ENCODE peak calls at places on chromosomes 4 and X, in eight cellular contexts. One of them, this sample, is unnamed.

GRCh38 chr4:155999743-156000142 is 46.1 kb upstream of the CTSO start:
- DNase-seq in bronchial epithelial cell: no peak
- DNase-seq in stimulated activated CD8-positive, alpha-beta memory T cell treated with anti-CD3 and anti-CD28 coated beads, Interleukin-7, amount 100 ng/mL, for 1 hour: no peak
- DNase-seq in H54: no peak
- DNase-seq in stimulated activated CD4-positive, alpha-beta T cell treated with anti-CD3 and anti-CD28 coated beads, Interleukin-12 subunit alpha, Interleukin-12 subunit beta, amount 100 ng/mL, for 4 hours: no peak
- DNase-seq in activated CD8-positive, alpha-beta T cell treated with anti-CD3 and anti-CD28 coated beads, Interleukin-2, amount 10 ng/mL, durations not matched to agents 7 days and 5 days: no peak
- DNase-seq in AG04449: no peak
- DNase-seq in cardiac fibroblast: peak
- DNase-seq in this sample: peak

GRCh38 chr4:8173641-8174242 is 15.1 kb upstream of the ABLIM2 start:
- DNase-seq in bronchial epithelial cell: no peak
- DNase-seq in stimulated activated CD8-positive, alpha-beta memory T cell treated with anti-CD3 and anti-CD28 coated beads, Interleukin-7, amount 100 ng/mL, for 1 hour: no peak
- DNase-seq in H54: no peak
- DNase-seq in stimulated activated CD4-positive, alpha-beta T cell treated with anti-CD3 and anti-CD28 coated beads, Interleukin-12 subunit alpha, Interleukin-12 subunit beta, amount 100 ng/mL, for 4 hours: no peak
- DNase-seq in activated CD8-positive, alpha-beta T cell treated with anti-CD3 and anti-CD28 coated beads, Interleukin-2, amount 10 ng/mL, durations not matched to agents 7 days and 5 days: no peak
- DNase-seq in AG04449: no peak
- DNase-seq in cardiac fibroblast: no peak
- DNase-seq in this sample: no peak

GRCh38 chrX:104806346-104806745 is 240.3 kb downstream of the IL1RAPL2 start:
- DNase-seq in bronchial epithelial cell: no peak
- DNase-seq in stimulated activated CD8-positive, alpha-beta memory T cell treated with anti-CD3 and anti-CD28 coated beads, Interleukin-7, amount 100 ng/mL, for 1 hour: no peak
- DNase-seq in H54: no peak
- DNase-seq in stimulated activated CD4-positive, alpha-beta T cell treated with anti-CD3 and anti-CD28 coated beads, Interleukin-12 subunit alpha, Interleukin-12 subunit beta, amount 100 ng/mL, for 4 hours: no peak
- DNase-seq in activated CD8-positive, alpha-beta T cell treated with anti-CD3 and anti-CD28 coated beads, Interleukin-2, amount 10 ng/mL, durations not matched to agents 7 days and 5 days: no peak
- DNase-seq in AG04449: no peak
- DNase-seq in cardiac fibroblast: no peak
- DNase-seq in this sample: peak

GRCh38 chr4:110527156-110527555 is 51.2 kb downstream of the ENPEP start:
- DNase-seq in bronchial epithelial cell: no peak
- DNase-seq in stimulated activated CD8-positive, alpha-beta memory T cell treated with anti-CD3 and anti-CD28 coated beads, Interleukin-7, amount 100 ng/mL, for 1 hour: no peak
- DNase-seq in H54: no peak
- DNase-seq in stimulated activated CD4-positive, alpha-beta T cell treated with anti-CD3 and anti-CD28 coated beads, Interleukin-12 subunit alpha, Interleukin-12 subunit beta, amount 100 ng/mL, for 4 hours: no peak
- DNase-seq in activated CD8-positive, alpha-beta T cell treated with anti-CD3 and anti-CD28 coated beads, Interleukin-2, amount 10 ng/mL, durations not matched to agents 7 days and 5 days: peak
- DNase-seq in AG04449: no peak
- DNase-seq in cardiac fibroblast: no peak
- DNase-seq in this sample: no peak

GRCh38 chr4:109462802-109463201 is 29.2 kb downstream of the SEC24B start:
- DNase-seq in bronchial epithelial cell: peak
- DNase-seq in stimulated activated CD8-positive, alpha-beta memory T cell treated with anti-CD3 and anti-CD28 coated beads, Interleukin-7, amount 100 ng/mL, for 1 hour: no peak
- DNase-seq in H54: no peak
- DNase-seq in stimulated activated CD4-positive, alpha-beta T cell treated with anti-CD3 and anti-CD28 coated beads, Interleukin-12 subunit alpha, Interleukin-12 subunit beta, amount 100 ng/mL, for 4 hours: no peak
- DNase-seq in activated CD8-positive, alpha-beta T cell treated with anti-CD3 and anti-CD28 coated beads, Interleukin-2, amount 10 ng/mL, durations not matched to agents 7 days and 5 days: no peak
- DNase-seq in AG04449: no peak
- DNase-seq in cardiac fibroblast: peak
- DNase-seq in this sample: no peak

GRCh38 chr4:128295255-128295654 is 7.6 kb upstream of the PGRMC2 start:
- DNase-seq in bronchial epithelial cell: no peak
- DNase-seq in stimulated activated CD8-positive, alpha-beta memory T cell treated with anti-CD3 and anti-CD28 coated beads, Interleukin-7, amount 100 ng/mL, for 1 hour: no peak
- DNase-seq in H54: no peak
- DNase-seq in stimulated activated CD4-positive, alpha-beta T cell treated with anti-CD3 and anti-CD28 coated beads, Interleukin-12 subunit alpha, Interleukin-12 subunit beta, amount 100 ng/mL, for 4 hours: no peak
- DNase-seq in activated CD8-positive, alpha-beta T cell treated with anti-CD3 and anti-CD28 coated beads, Interleukin-2, amount 10 ng/mL, durations not matched to agents 7 days and 5 days: no peak
- DNase-seq in AG04449: no peak
- DNase-seq in cardiac fibroblast: no peak
- DNase-seq in this sample: no peak

GRCh38 chrX:151039351-151039750 is 56.2 kb downstream of the HMGB3 start:
- DNase-seq in bronchial epithelial cell: no peak
- DNase-seq in stimulated activated CD8-positive, alpha-beta memory T cell treated with anti-CD3 and anti-CD28 coated beads, Interleukin-7, amount 100 ng/mL, for 1 hour: no peak
- DNase-seq in H54: no peak
- DNase-seq in stimulated activated CD4-positive, alpha-beta T cell treated with anti-CD3 and anti-CD28 coated beads, Interleukin-12 subunit alpha, Interleukin-12 subunit beta, amount 100 ng/mL, for 4 hours: no peak
- DNase-seq in activated CD8-positive, alpha-beta T cell treated with anti-CD3 and anti-CD28 coated beads, Interleukin-2, amount 10 ng/mL, durations not matched to agents 7 days and 5 days: no peak
- DNase-seq in AG04449: no peak
- DNase-seq in cardiac fibroblast: no peak
- DNase-seq in this sample: no peak

GRCh38 chrX:12974797-12975669 is at the start of gene TMSB4X:
- DNase-seq in bronchial epithelial cell: peak
- DNase-seq in stimulated activated CD8-positive, alpha-beta memory T cell treated with anti-CD3 and anti-CD28 coated beads, Interleukin-7, amount 100 ng/mL, for 1 hour: peak
- DNase-seq in H54: no peak
- DNase-seq in stimulated activated CD4-positive, alpha-beta T cell treated with anti-CD3 and anti-CD28 coated beads, Interleukin-12 subunit alpha, Interleukin-12 subunit beta, amount 100 ng/mL, for 4 hours: peak
- DNase-seq in activated CD8-positive, alpha-beta T cell treated with anti-CD3 and anti-CD28 coated beads, Interleukin-2, amount 10 ng/mL, durations not matched to agents 7 days and 5 days: peak
- DNase-seq in AG04449: no peak
- DNase-seq in cardiac fibroblast: peak
- DNase-seq in this sample: peak

GRCh38 chr4:76108467-76109181 is 34.1 kb downstream of the ART3 start:
- DNase-seq in bronchial epithelial cell: peak
- DNase-seq in stimulated activated CD8-positive, alpha-beta memory T cell treated with anti-CD3 and anti-CD28 coated beads, Interleukin-7, amount 100 ng/mL, for 1 hour: no peak
- DNase-seq in H54: no peak
- DNase-seq in stimulated activated CD4-positive, alpha-beta T cell treated with anti-CD3 and anti-CD28 coated beads, Interleukin-12 subunit alpha, Interleukin-12 subunit beta, amount 100 ng/mL, for 4 hours: no peak
- DNase-seq in activated CD8-positive, alpha-beta T cell treated with anti-CD3 and anti-CD28 coated beads, Interleukin-2, amount 10 ng/mL, durations not matched to agents 7 days and 5 days: no peak
- DNase-seq in AG04449: no peak
- DNase-seq in cardiac fibroblast: peak
- DNase-seq in this sample: peak

GRCh38 chr4:12053951-12054350 is 625.3 kb upstream of the HS3ST1 start:
- DNase-seq in bronchial epithelial cell: no peak
- DNase-seq in stimulated activated CD8-positive, alpha-beta memory T cell treated with anti-CD3 and anti-CD28 coated beads, Interleukin-7, amount 100 ng/mL, for 1 hour: no peak
- DNase-seq in H54: no peak
- DNase-seq in stimulated activated CD4-positive, alpha-beta T cell treated with anti-CD3 and anti-CD28 coated beads, Interleukin-12 subunit alpha, Interleukin-12 subunit beta, amount 100 ng/mL, for 4 hours: no peak
- DNase-seq in activated CD8-positive, alpha-beta T cell treated with anti-CD3 and anti-CD28 coated beads, Interleukin-2, amount 10 ng/mL, durations not matched to agents 7 days and 5 days: no peak
- DNase-seq in AG04449: no peak
- DNase-seq in cardiac fibroblast: peak
- DNase-seq in this sample: no peak

GRCh38 chr4:79015406-79015805 is 76.2 kb upstream of the PAQR3 start:
- DNase-seq in bronchial epithelial cell: no peak
- DNase-seq in stimulated activated CD8-positive, alpha-beta memory T cell treated with anti-CD3 and anti-CD28 coated beads, Interleukin-7, amount 100 ng/mL, for 1 hour: no peak
- DNase-seq in H54: no peak
- DNase-seq in stimulated activated CD4-positive, alpha-beta T cell treated with anti-CD3 and anti-CD28 coated beads, Interleukin-12 subunit alpha, Interleukin-12 subunit beta, amount 100 ng/mL, for 4 hours: no peak
- DNase-seq in activated CD8-positive, alpha-beta T cell treated with anti-CD3 and anti-CD28 coated beads, Interleukin-2, amount 10 ng/mL, durations not matched to agents 7 days and 5 days: no peak
- DNase-seq in AG04449: no peak
- DNase-seq in cardiac fibroblast: no peak
- DNase-seq in this sample: no peak

GRCh38 chrX:21408324-21408723 is 34.1 kb downstream of the CNKSR2 start:
- DNase-seq in bronchial epithelial cell: no peak
- DNase-seq in stimulated activated CD8-positive, alpha-beta memory T cell treated with anti-CD3 and anti-CD28 coated beads, Interleukin-7, amount 100 ng/mL, for 1 hour: no peak
- DNase-seq in H54: no peak
- DNase-seq in stimulated activated CD4-positive, alpha-beta T cell treated with anti-CD3 and anti-CD28 coated beads, Interleukin-12 subunit alpha, Interleukin-12 subunit beta, amount 100 ng/mL, for 4 hours: no peak
- DNase-seq in activated CD8-positive, alpha-beta T cell treated with anti-CD3 and anti-CD28 coated beads, Interleukin-2, amount 10 ng/mL, durations not matched to agents 7 days and 5 days: no peak
- DNase-seq in AG04449: no peak
- DNase-seq in cardiac fibroblast: no peak
- DNase-seq in this sample: peak

GRCh38 chr4:81826817-81827424 is 355.2 kb upstream of the RASGEF1B start:
- DNase-seq in bronchial epithelial cell: no peak
- DNase-seq in stimulated activated CD8-positive, alpha-beta memory T cell treated with anti-CD3 and anti-CD28 coated beads, Interleukin-7, amount 100 ng/mL, for 1 hour: no peak
- DNase-seq in H54: no peak
- DNase-seq in stimulated activated CD4-positive, alpha-beta T cell treated with anti-CD3 and anti-CD28 coated beads, Interleukin-12 subunit alpha, Interleukin-12 subunit beta, amount 100 ng/mL, for 4 hours: no peak
- DNase-seq in activated CD8-positive, alpha-beta T cell treated with anti-CD3 and anti-CD28 coated beads, Interleukin-2, amount 10 ng/mL, durations not matched to agents 7 days and 5 days: no peak
- DNase-seq in AG04449: no peak
- DNase-seq in cardiac fibroblast: no peak
- DNase-seq in this sample: no peak

GRCh38 chr4:87865960-87866598 is 33.3 kb downstream of the MEPE start:
- DNase-seq in bronchial epithelial cell: peak
- DNase-seq in stimulated activated CD8-positive, alpha-beta memory T cell treated with anti-CD3 and anti-CD28 coated beads, Interleukin-7, amount 100 ng/mL, for 1 hour: no peak
- DNase-seq in H54: no peak
- DNase-seq in stimulated activated CD4-positive, alpha-beta T cell treated with anti-CD3 and anti-CD28 coated beads, Interleukin-12 subunit alpha, Interleukin-12 subunit beta, amount 100 ng/mL, for 4 hours: no peak
- DNase-seq in activated CD8-positive, alpha-beta T cell treated with anti-CD3 and anti-CD28 coated beads, Interleukin-2, amount 10 ng/mL, durations not matched to agents 7 days and 5 days: no peak
- DNase-seq in AG04449: peak
- DNase-seq in cardiac fibroblast: peak
- DNase-seq in this sample: peak

GRCh38 chr4:38982356-38983095 is 49.7 kb downstream of the TMEM156 start:
- DNase-seq in bronchial epithelial cell: no peak
- DNase-seq in stimulated activated CD8-positive, alpha-beta memory T cell treated with anti-CD3 and anti-CD28 coated beads, Interleukin-7, amount 100 ng/mL, for 1 hour: no peak
- DNase-seq in H54: no peak
- DNase-seq in stimulated activated CD4-positive, alpha-beta T cell treated with anti-CD3 and anti-CD28 coated beads, Interleukin-12 subunit alpha, Interleukin-12 subunit beta, amount 100 ng/mL, for 4 hours: no peak
- DNase-seq in activated CD8-positive, alpha-beta T cell treated with anti-CD3 and anti-CD28 coated beads, Interleukin-2, amount 10 ng/mL, durations not matched to agents 7 days and 5 days: no peak
- DNase-seq in AG04449: no peak
- DNase-seq in cardiac fibroblast: peak
- DNase-seq in this sample: no peak

GRCh38 chr4:176320340-176320975 is 692 bp downstream of the SPCS3 start:
- DNase-seq in bronchial epithelial cell: peak
- DNase-seq in stimulated activated CD8-positive, alpha-beta memory T cell treated with anti-CD3 and anti-CD28 coated beads, Interleukin-7, amount 100 ng/mL, for 1 hour: peak
- DNase-seq in H54: peak
- DNase-seq in stimulated activated CD4-positive, alpha-beta T cell treated with anti-CD3 and anti-CD28 coated beads, Interleukin-12 subunit alpha, Interleukin-12 subunit beta, amount 100 ng/mL, for 4 hours: peak
- DNase-seq in activated CD8-positive, alpha-beta T cell treated with anti-CD3 and anti-CD28 coated beads, Interleukin-2, amount 10 ng/mL, durations not matched to agents 7 days and 5 days: peak
- DNase-seq in AG04449: no peak
- DNase-seq in cardiac fibroblast: peak
- DNase-seq in this sample: peak

GRCh38 chr4:182938213-182938645 is 21.0 kb upstream of the DCTD start:
- DNase-seq in bronchial epithelial cell: peak
- DNase-seq in stimulated activated CD8-positive, alpha-beta memory T cell treated with anti-CD3 and anti-CD28 coated beads, Interleukin-7, amount 100 ng/mL, for 1 hour: peak
- DNase-seq in H54: peak
- DNase-seq in stimulated activated CD4-positive, alpha-beta T cell treated with anti-CD3 and anti-CD28 coated beads, Interleukin-12 subunit alpha, Interleukin-12 subunit beta, amount 100 ng/mL, for 4 hours: peak
- DNase-seq in activated CD8-positive, alpha-beta T cell treated with anti-CD3 and anti-CD28 coated beads, Interleukin-2, amount 10 ng/mL, durations not matched to agents 7 days and 5 days: peak
- DNase-seq in AG04449: no peak
- DNase-seq in cardiac fibroblast: peak
- DNase-seq in this sample: peak

GRCh38 chr4:147354271-147354670 is 126.6 kb upstream of the EDNRA start:
- DNase-seq in bronchial epithelial cell: no peak
- DNase-seq in stimulated activated CD8-positive, alpha-beta memory T cell treated with anti-CD3 and anti-CD28 coated beads, Interleukin-7, amount 100 ng/mL, for 1 hour: no peak
- DNase-seq in H54: no peak
- DNase-seq in stimulated activated CD4-positive, alpha-beta T cell treated with anti-CD3 and anti-CD28 coated beads, Interleukin-12 subunit alpha, Interleukin-12 subunit beta, amount 100 ng/mL, for 4 hours: no peak
- DNase-seq in activated CD8-positive, alpha-beta T cell treated with anti-CD3 and anti-CD28 coated beads, Interleukin-2, amount 10 ng/mL, durations not matched to agents 7 days and 5 days: no peak
- DNase-seq in AG04449: no peak
- DNase-seq in cardiac fibroblast: no peak
- DNase-seq in this sample: no peak

GRCh38 chrX:37701588-37701987 is 16.0 kb downstream of the XK start:
- DNase-seq in bronchial epithelial cell: no peak
- DNase-seq in stimulated activated CD8-positive, alpha-beta memory T cell treated with anti-CD3 and anti-CD28 coated beads, Interleukin-7, amount 100 ng/mL, for 1 hour: no peak
- DNase-seq in H54: no peak
- DNase-seq in stimulated activated CD4-positive, alpha-beta T cell treated with anti-CD3 and anti-CD28 coated beads, Interleukin-12 subunit alpha, Interleukin-12 subunit beta, amount 100 ng/mL, for 4 hours: no peak
- DNase-seq in activated CD8-positive, alpha-beta T cell treated with anti-CD3 and anti-CD28 coated beads, Interleukin-2, amount 10 ng/mL, durations not matched to agents 7 days and 5 days: no peak
- DNase-seq in AG04449: no peak
- DNase-seq in cardiac fibroblast: no peak
- DNase-seq in this sample: no peak

GRCh38 chr4:182862166-182862875 is 54.9 kb downstream of the DCTD start:
- DNase-seq in bronchial epithelial cell: no peak
- DNase-seq in stimulated activated CD8-positive, alpha-beta memory T cell treated with anti-CD3 and anti-CD28 coated beads, Interleukin-7, amount 100 ng/mL, for 1 hour: no peak
- DNase-seq in H54: no peak
- DNase-seq in stimulated activated CD4-positive, alpha-beta T cell treated with anti-CD3 and anti-CD28 coated beads, Interleukin-12 subunit alpha, Interleukin-12 subunit beta, amount 100 ng/mL, for 4 hours: no peak
- DNase-seq in activated CD8-positive, alpha-beta T cell treated with anti-CD3 and anti-CD28 coated beads, Interleukin-2, amount 10 ng/mL, durations not matched to agents 7 days and 5 days: no peak
- DNase-seq in AG04449: no peak
- DNase-seq in cardiac fibroblast: no peak
- DNase-seq in this sample: no peak

GRCh38 chrX:20080277-20080676 is 36.4 kb downstream of the MAP7D2 start:
- DNase-seq in bronchial epithelial cell: no peak
- DNase-seq in stimulated activated CD8-positive, alpha-beta memory T cell treated with anti-CD3 and anti-CD28 coated beads, Interleukin-7, amount 100 ng/mL, for 1 hour: no peak
- DNase-seq in H54: no peak
- DNase-seq in stimulated activated CD4-positive, alpha-beta T cell treated with anti-CD3 and anti-CD28 coated beads, Interleukin-12 subunit alpha, Interleukin-12 subunit beta, amount 100 ng/mL, for 4 hours: no peak
- DNase-seq in activated CD8-positive, alpha-beta T cell treated with anti-CD3 and anti-CD28 coated beads, Interleukin-2, amount 10 ng/mL, durations not matched to agents 7 days and 5 days: no peak
- DNase-seq in AG04449: no peak
- DNase-seq in cardiac fibroblast: no peak
- DNase-seq in this sample: no peak

GRCh38 chr4:23906839-23907238 is 17.0 kb upstream of the PPARGC1A start:
- DNase-seq in bronchial epithelial cell: no peak
- DNase-seq in stimulated activated CD8-positive, alpha-beta memory T cell treated with anti-CD3 and anti-CD28 coated beads, Interleukin-7, amount 100 ng/mL, for 1 hour: no peak
- DNase-seq in H54: no peak
- DNase-seq in stimulated activated CD4-positive, alpha-beta T cell treated with anti-CD3 and anti-CD28 coated beads, Interleukin-12 subunit alpha, Interleukin-12 subunit beta, amount 100 ng/mL, for 4 hours: no peak
- DNase-seq in activated CD8-positive, alpha-beta T cell treated with anti-CD3 and anti-CD28 coated beads, Interleukin-2, amount 10 ng/mL, durations not matched to agents 7 days and 5 days: no peak
- DNase-seq in AG04449: no peak
- DNase-seq in cardiac fibroblast: no peak
- DNase-seq in this sample: no peak

GRCh38 chrX:155767101-155767878 is 113.9 kb upstream of the VAMP7 start:
- DNase-seq in bronchial epithelial cell: peak
- DNase-seq in stimulated activated CD8-positive, alpha-beta memory T cell treated with anti-CD3 and anti-CD28 coated beads, Interleukin-7, amount 100 ng/mL, for 1 hour: no peak
- DNase-seq in H54: peak
- DNase-seq in stimulated activated CD4-positive, alpha-beta T cell treated with anti-CD3 and anti-CD28 coated beads, Interleukin-12 subunit alpha, Interleukin-12 subunit beta, amount 100 ng/mL, for 4 hours: peak
- DNase-seq in activated CD8-positive, alpha-beta T cell treated with anti-CD3 and anti-CD28 coated beads, Interleukin-2, amount 10 ng/mL, durations not matched to agents 7 days and 5 days: peak
- DNase-seq in AG04449: peak
- DNase-seq in cardiac fibroblast: peak
- DNase-seq in this sample: peak

GRCh38 chr4:68288046-68288740 is 42.7 kb upstream of the TMPRSS11B start:
- DNase-seq in bronchial epithelial cell: no peak
- DNase-seq in stimulated activated CD8-positive, alpha-beta memory T cell treated with anti-CD3 and anti-CD28 coated beads, Interleukin-7, amount 100 ng/mL, for 1 hour: no peak
- DNase-seq in H54: no peak
- DNase-seq in stimulated activated CD4-positive, alpha-beta T cell treated with anti-CD3 and anti-CD28 coated beads, Interleukin-12 subunit alpha, Interleukin-12 subunit beta, amount 100 ng/mL, for 4 hours: no peak
- DNase-seq in activated CD8-positive, alpha-beta T cell treated with anti-CD3 and anti-CD28 coated beads, Interleukin-2, amount 10 ng/mL, durations not matched to agents 7 days and 5 days: no peak
- DNase-seq in AG04449: no peak
- DNase-seq in cardiac fibroblast: no peak
- DNase-seq in this sample: no peak

GRCh38 chr4:170139764-170140163 is 50.0 kb upstream of the AADAT start:
- DNase-seq in bronchial epithelial cell: peak
- DNase-seq in stimulated activated CD8-positive, alpha-beta memory T cell treated with anti-CD3 and anti-CD28 coated beads, Interleukin-7, amount 100 ng/mL, for 1 hour: no peak
- DNase-seq in H54: no peak
- DNase-seq in stimulated activated CD4-positive, alpha-beta T cell treated with anti-CD3 and anti-CD28 coated beads, Interleukin-12 subunit alpha, Interleukin-12 subunit beta, amount 100 ng/mL, for 4 hours: no peak
- DNase-seq in activated CD8-positive, alpha-beta T cell treated with anti-CD3 and anti-CD28 coated beads, Interleukin-2, amount 10 ng/mL, durations not matched to agents 7 days and 5 days: no peak
- DNase-seq in AG04449: peak
- DNase-seq in cardiac fibroblast: peak
- DNase-seq in this sample: peak

GRCh38 chrX:96707829-96708228 is 23.2 kb downstream of the DIAPH2 start:
- DNase-seq in bronchial epithelial cell: no peak
- DNase-seq in stimulated activated CD8-positive, alpha-beta memory T cell treated with anti-CD3 and anti-CD28 coated beads, Interleukin-7, amount 100 ng/mL, for 1 hour: no peak
- DNase-seq in H54: no peak
- DNase-seq in stimulated activated CD4-positive, alpha-beta T cell treated with anti-CD3 and anti-CD28 coated beads, Interleukin-12 subunit alpha, Interleukin-12 subunit beta, amount 100 ng/mL, for 4 hours: no peak
- DNase-seq in activated CD8-positive, alpha-beta T cell treated with anti-CD3 and anti-CD28 coated beads, Interleukin-2, amount 10 ng/mL, durations not matched to agents 7 days and 5 days: no peak
- DNase-seq in AG04449: no peak
- DNase-seq in cardiac fibroblast: no peak
- DNase-seq in this sample: no peak

GRCh38 chrX:140764401-140764919 is 54.9 kb downstream of the LINC00632 start:
- DNase-seq in bronchial epithelial cell: no peak
- DNase-seq in stimulated activated CD8-positive, alpha-beta memory T cell treated with anti-CD3 and anti-CD28 coated beads, Interleukin-7, amount 100 ng/mL, for 1 hour: no peak
- DNase-seq in H54: peak
- DNase-seq in stimulated activated CD4-positive, alpha-beta T cell treated with anti-CD3 and anti-CD28 coated beads, Interleukin-12 subunit alpha, Interleukin-12 subunit beta, amount 100 ng/mL, for 4 hours: no peak
- DNase-seq in activated CD8-positive, alpha-beta T cell treated with anti-CD3 and anti-CD28 coated beads, Interleukin-2, amount 10 ng/mL, durations not matched to agents 7 days and 5 days: no peak
- DNase-seq in AG04449: no peak
- DNase-seq in cardiac fibroblast: peak
- DNase-seq in this sample: peak

GRCh38 chr4:124167602-124168001 is 544.9 kb downstream of the ANKRD50 start:
- DNase-seq in bronchial epithelial cell: no peak
- DNase-seq in stimulated activated CD8-positive, alpha-beta memory T cell treated with anti-CD3 and anti-CD28 coated beads, Interleukin-7, amount 100 ng/mL, for 1 hour: no peak
- DNase-seq in H54: peak
- DNase-seq in stimulated activated CD4-positive, alpha-beta T cell treated with anti-CD3 and anti-CD28 coated beads, Interleukin-12 subunit alpha, Interleukin-12 subunit beta, amount 100 ng/mL, for 4 hours: no peak
- DNase-seq in activated CD8-positive, alpha-beta T cell treated with anti-CD3 and anti-CD28 coated beads, Interleukin-2, amount 10 ng/mL, durations not matched to agents 7 days and 5 days: no peak
- DNase-seq in AG04449: no peak
- DNase-seq in cardiac fibroblast: no peak
- DNase-seq in this sample: no peak

GRCh38 chrX:77622233-77622632 is 163.8 kb downstream of the ATRX start:
- DNase-seq in bronchial epithelial cell: no peak
- DNase-seq in stimulated activated CD8-positive, alpha-beta memory T cell treated with anti-CD3 and anti-CD28 coated beads, Interleukin-7, amount 100 ng/mL, for 1 hour: no peak
- DNase-seq in H54: no peak
- DNase-seq in stimulated activated CD4-positive, alpha-beta T cell treated with anti-CD3 and anti-CD28 coated beads, Interleukin-12 subunit alpha, Interleukin-12 subunit beta, amount 100 ng/mL, for 4 hours: no peak
- DNase-seq in activated CD8-positive, alpha-beta T cell treated with anti-CD3 and anti-CD28 coated beads, Interleukin-2, amount 10 ng/mL, durations not matched to agents 7 days and 5 days: no peak
- DNase-seq in AG04449: no peak
- DNase-seq in cardiac fibroblast: no peak
- DNase-seq in this sample: peak

GRCh38 chr4:27366424-27366823 is 505.8 kb downstream of the STIM2 start:
- DNase-seq in bronchial epithelial cell: peak
- DNase-seq in stimulated activated CD8-positive, alpha-beta memory T cell treated with anti-CD3 and anti-CD28 coated beads, Interleukin-7, amount 100 ng/mL, for 1 hour: no peak
- DNase-seq in H54: no peak
- DNase-seq in stimulated activated CD4-positive, alpha-beta T cell treated with anti-CD3 and anti-CD28 coated beads, Interleukin-12 subunit alpha, Interleukin-12 subunit beta, amount 100 ng/mL, for 4 hours: no peak
- DNase-seq in activated CD8-positive, alpha-beta T cell treated with anti-CD3 and anti-CD28 coated beads, Interleukin-2, amount 10 ng/mL, durations not matched to agents 7 days and 5 days: no peak
- DNase-seq in AG04449: no peak
- DNase-seq in cardiac fibroblast: peak
- DNase-seq in this sample: peak

GRCh38 chrX:140163376-140164159 is 198.2 kb upstream of the CXorf66 start:
- DNase-seq in bronchial epithelial cell: no peak
- DNase-seq in stimulated activated CD8-positive, alpha-beta memory T cell treated with anti-CD3 and anti-CD28 coated beads, Interleukin-7, amount 100 ng/mL, for 1 hour: no peak
- DNase-seq in H54: no peak
- DNase-seq in stimulated activated CD4-positive, alpha-beta T cell treated with anti-CD3 and anti-CD28 coated beads, Interleukin-12 subunit alpha, Interleukin-12 subunit beta, amount 100 ng/mL, for 4 hours: no peak
- DNase-seq in activated CD8-positive, alpha-beta T cell treated with anti-CD3 and anti-CD28 coated beads, Interleukin-2, amount 10 ng/mL, durations not matched to agents 7 days and 5 days: no peak
- DNase-seq in AG04449: no peak
- DNase-seq in cardiac fibroblast: peak
- DNase-seq in this sample: peak

GRCh38 chr4:155672342-155672741 is 5.7 kb downstream of the GUCY1A1 start:
- DNase-seq in bronchial epithelial cell: no peak
- DNase-seq in stimulated activated CD8-positive, alpha-beta memory T cell treated with anti-CD3 and anti-CD28 coated beads, Interleukin-7, amount 100 ng/mL, for 1 hour: no peak
- DNase-seq in H54: no peak
- DNase-seq in stimulated activated CD4-positive, alpha-beta T cell treated with anti-CD3 and anti-CD28 coated beads, Interleukin-12 subunit alpha, Interleukin-12 subunit beta, amount 100 ng/mL, for 4 hours: no peak
- DNase-seq in activated CD8-positive, alpha-beta T cell treated with anti-CD3 and anti-CD28 coated beads, Interleukin-2, amount 10 ng/mL, durations not matched to agents 7 days and 5 days: no peak
- DNase-seq in AG04449: no peak
- DNase-seq in cardiac fibroblast: no peak
- DNase-seq in this sample: no peak

GRCh38 chrX:54808109-54808604 is 612 bp downstream of the MAGED2 start:
- DNase-seq in bronchial epithelial cell: peak
- DNase-seq in stimulated activated CD8-positive, alpha-beta memory T cell treated with anti-CD3 and anti-CD28 coated beads, Interleukin-7, amount 100 ng/mL, for 1 hour: peak
- DNase-seq in H54: no peak
- DNase-seq in stimulated activated CD4-positive, alpha-beta T cell treated with anti-CD3 and anti-CD28 coated beads, Interleukin-12 subunit alpha, Interleukin-12 subunit beta, amount 100 ng/mL, for 4 hours: peak
- DNase-seq in activated CD8-positive, alpha-beta T cell treated with anti-CD3 and anti-CD28 coated beads, Interleukin-2, amount 10 ng/mL, durations not matched to agents 7 days and 5 days: peak
- DNase-seq in AG04449: no peak
- DNase-seq in cardiac fibroblast: no peak
- DNase-seq in this sample: no peak

This sample was measured in fibroblast of lung.